ENCODE peak calls at places on chromosomes 5 and 9, in four cellular contexts. P is T-cell, H is left cardiac atrium, Z is NCI-H2029. R is an unnamed sample.

GRCh38 chr5:172414618-172415599 is 39.4 kb downstream of the SH3PXD2B start:
- DNase-seq in P (no peak), H (peak; percentile 56), Z (no peak), R (no peak)

GRCh38 chr5:74582853-74583252 is 57.7 kb downstream of the ENC1 start:
- DNase-seq in P (no peak), H (no peak), Z (no peak), R (no peak)

GRCh38 chr5:74543162-74543995 is 97.1 kb downstream of the ENC1 start:
- DNase-seq in P (no peak), H (peak; percentile 37), Z (no peak), R (no peak)

GRCh38 chr5:2027790-2028189 is 145.1 kb upstream of the IRX4 start:
- DNase-seq in P (no peak), H (no peak), Z (no peak), R (no peak)

GRCh38 chr9:27539479-27540441 is 10.1 kb upstream of the MOB3B start:
- DNase-seq in P (no peak), H (peak; percentile 24), Z (no peak), R (no peak)

GRCh38 chr5:16572289-16573015 is 44.3 kb downstream of the RETREG1 start:
- DNase-seq in P (no peak), H (no peak), Z (no peak), R (no peak)

GRCh38 chr9:18985464-18985951 is 47.5 kb downstream of the SAXO1 start:
- DNase-seq in P (no peak), H (no peak), Z (no peak), R (no peak)

GRCh38 chr5:154198611-154199230 is 8.2 kb downstream of the GALNT10 start:
- DNase-seq in P (no peak), H (no peak), Z (peak; percentile 62), R (no peak)

GRCh38 chr9:97474373-97474925 is 27.0 kb upstream of the TMOD1 start:
- DNase-seq in P (no peak), H (no peak), Z (no peak), R (no peak)

GRCh38 chr5:1687301-1687970 is 112.2 kb downstream of the MRPL36 start:
- DNase-seq in P (no peak), H (no peak), Z (no peak), R (no peak)

GRCh38 chr9:113907282-113907681 is 31.2 kb downstream of the ZNF618 start:
- DNase-seq in P (no peak), H (no peak), Z (no peak), R (no peak)

R was measured in activated naive CD4-positive, alpha-beta T cell treated with Interleukin-2 at 50 U/mL for 16 hours.